ENCODE peak calls at places on chromosomes 2 and 18, in nine cellular contexts. H is uterus, G is neuronal stem cell, Y is B cell, Z is progenitor cell of endocrine pancreas, I is SK-N-DZ, P is COR-L47, D is NCI-H2029, F is GM06990. K is an unnamed sample.

GRCh38 chr2:6934329-6934728 is 17.1 kb downstream of the RNF144A start:
- DNase-seq in H (no peak), G (no peak), Y (no peak), Z (no peak), I (no peak), P (no peak), D (no peak), F (no peak), K (no peak)

GRCh38 chr2:239277401-239278085 is 123.3 kb downstream of the HDAC4 start:
- DNase-seq in H (no peak), G (no peak), Y (no peak), Z (no peak), I (no peak), P (no peak), D (no peak), F (no peak), K (no peak)

GRCh38 chr2:86703704-86704370 is 16.3 kb upstream of the RMND5A start:
- DNase-seq in H (no peak), G (no peak), Y (no peak), Z (no peak), I (no peak), P (peak), D (no peak), F (no peak), K (peak)

GRCh38 chr2:234978466-234979203 is 26.8 kb downstream of the SH3BP4 start:
- DNase-seq in H (no peak), G (no peak), Y (no peak), Z (no peak), I (no peak), P (no peak), D (peak), F (no peak), K (peak)

GRCh38 chr18:42412281-42412680 is 457.2 kb downstream of the PIK3C3 start:
- DNase-seq in H (no peak), G (no peak), Y (no peak), Z (no peak), I (no peak), P (no peak), D (no peak), F (no peak), K (no peak)

GRCh38 chr2:73291093-73291460 is 2.3 kb downstream of the EGR4 start:
- DNase-seq in H (no peak), G (peak), Y (peak), Z (peak), I (peak), P (no peak), D (no peak), F (peak), K (no peak)

GRCh38 chr18:61546598-61546997 is 213.4 kb downstream of the CDH20 start:
- DNase-seq in H (no peak), G (no peak), Y (no peak), Z (no peak), I (no peak), P (no peak), D (no peak), F (no peak), K (peak)

GRCh38 chr2:18117592-18117991 is 239.1 kb downstream of the KCNS3 start:
- DNase-seq in H (no peak), G (no peak), Y (peak), Z (no peak), I (no peak), P (peak), D (peak), F (no peak), K (peak)

GRCh38 chr2:71066856-71067255 is 1.6 kb upstream of the NAGK start:
- DNase-seq in H (no peak), G (no peak), Y (no peak), Z (no peak), I (no peak), P (no peak), D (no peak), F (no peak), K (no peak)

GRCh38 chr2:7904319-7904718 is 777.5 kb upstream of the ID2 start:
- DNase-seq in H (no peak), G (no peak), Y (no peak), Z (no peak), I (no peak), P (no peak), D (no peak), F (no peak), K (no peak)

GRCh38 chr2:119718391-119719260 is 39.6 kb downstream of the TMEM177 start:
- DNase-seq in H (no peak), G (no peak), Y (no peak), Z (no peak), I (no peak), P (no peak), D (no peak), F (no peak), K (no peak)

GRCh38 chr18:76459687-76460350 is 35.2 kb downstream of the ZNF516 start:
- DNase-seq in H (peak), G (no peak), Y (no peak), Z (no peak), I (no peak), P (no peak), D (no peak), F (no peak), K (peak)

GRCh38 chr2:107511970-107512789 is 314.5 kb upstream of the RGPD4 start:
- DNase-seq in H (no peak), G (no peak), Y (no peak), Z (no peak), I (no peak), P (no peak), D (peak), F (no peak), K (no peak)

GRCh38 chr2:200525551-200525881 is 491 bp upstream of the SGO2 start:
- DNase-seq in H (no peak), G (no peak), Y (no peak), Z (no peak), I (no peak), P (no peak), D (no peak), F (no peak), K (peak)

GRCh38 chr18:47953471-47953931 is 23.0 kb upstream of the SMAD2 start:
- DNase-seq in H (no peak), G (no peak), Y (peak), Z (no peak), I (no peak), P (no peak), D (peak), F (no peak), K (no peak)

GRCh38 chr2:75100011-75100680 is 99.2 kb downstream of the TACR1 start:
- DNase-seq in H (no peak), G (no peak), Y (no peak), Z (no peak), I (peak), P (peak), D (peak), F (no peak), K (no peak)

K was measured in LoVo.